ENCODE peak calls at places on chromosome 13, in seven cellular contexts. One of them, this sample, is unnamed.

GRCh38 chr13:113084943-113085540 is 20.5 kb upstream of the F7 start:
- DNase-seq in mesenchymal stem cell: no peak
- DNase-seq in IMR-90: no peak
- DNase-seq in H9: no peak
- DNase-seq in H1: no peak
- DNase-seq in mesendoderm: no peak
- DNase-seq in neuronal stem cell: no peak
- DNase-seq in this sample: no peak

GRCh38 chr13:57018915-57019314 is 121.8 kb upstream of the PRR20A start:
- DNase-seq in IMR-90: no peak
- DNase-seq in neuronal stem cell: no peak
- DNase-seq in mesendoderm: no peak
- DNase-seq in mesenchymal stem cell: no peak
- DNase-seq in H9: no peak
- DNase-seq in H1: no peak
- DNase-seq in this sample: no peak

GRCh38 chr13:66634384-66634783 is 595.8 kb downstream of the PCDH9 start:
- DNase-seq in neuronal stem cell: no peak
- DNase-seq in mesendoderm: no peak
- DNase-seq in IMR-90: peak
- DNase-seq in H9: no peak
- DNase-seq in mesenchymal stem cell: no peak
- DNase-seq in H1: no peak
- DNase-seq in this sample: no peak

GRCh38 chr13:82165396-82166174 is 1716.7 kb downstream of the SLITRK1 start:
- DNase-seq in H1: no peak
- DNase-seq in neuronal stem cell: no peak
- DNase-seq in mesendoderm: no peak
- DNase-seq in IMR-90: no peak
- DNase-seq in H9: no peak
- DNase-seq in mesenchymal stem cell: no peak
- DNase-seq in this sample: no peak

GRCh38 chr13:108534728-108535127 is 94.7 kb upstream of the MYO16 start:
- DNase-seq in mesendoderm: no peak
- DNase-seq in H9: no peak
- DNase-seq in H1: no peak
- DNase-seq in mesenchymal stem cell: no peak
- DNase-seq in IMR-90: no peak
- DNase-seq in neuronal stem cell: no peak
- DNase-seq in this sample: no peak

GRCh38 chr13:99086869-99087129 is 108.9 kb upstream of the DOCK9 start:
- DNase-seq in IMR-90: no peak
- DNase-seq in mesenchymal stem cell: no peak
- DNase-seq in H1: no peak
- DNase-seq in neuronal stem cell: peak
- DNase-seq in mesendoderm: peak
- DNase-seq in H9: peak
- DNase-seq in this sample: no peak

GRCh38 chr13:110914293-110915056 is 394 bp downstream of the ANKRD10 start:
- DNase-seq in H1: peak
- DNase-seq in mesenchymal stem cell: peak
- DNase-seq in IMR-90: peak
- DNase-seq in H9: peak
- DNase-seq in mesendoderm: peak
- DNase-seq in neuronal stem cell: peak
- DNase-seq in this sample: no peak

GRCh38 chr13:98143601-98144500 is 957 bp downstream of the FARP1 start:
- DNase-seq in IMR-90: peak
- DNase-seq in mesendoderm: peak
- DNase-seq in mesenchymal stem cell: peak
- DNase-seq in H9: no peak
- DNase-seq in neuronal stem cell: no peak
- DNase-seq in H1: no peak
- DNase-seq in this sample: peak

GRCh38 chr13:113209880-113210421 is 538 bp downstream of the CUL4A start:
- DNase-seq in mesenchymal stem cell: peak
- DNase-seq in mesendoderm: peak
- DNase-seq in H9: peak
- DNase-seq in neuronal stem cell: peak
- DNase-seq in IMR-90: peak
- DNase-seq in H1: peak
- DNase-seq in this sample: peak

GRCh38 chr13:59533561-59534337 is 630.0 kb downstream of the DIAPH3 start:
- DNase-seq in H1: no peak
- DNase-seq in neuronal stem cell: no peak
- DNase-seq in H9: no peak
- DNase-seq in mesendoderm: no peak
- DNase-seq in IMR-90: peak
- DNase-seq in mesenchymal stem cell: peak
- DNase-seq in this sample: peak
- H2BK120ac ChIP-seq in H1: no peak
- H2BK120ac ChIP-seq in neuronal stem cell: no peak
- H2BK120ac ChIP-seq in H9: no peak
- H2BK120ac ChIP-seq in mesendoderm: no peak
- H2BK120ac ChIP-seq in IMR-90: no peak
- H2BK120ac ChIP-seq in mesenchymal stem cell: no peak
- H2BK120ac ChIP-seq in this sample: no peak

GRCh38 chr13:64239372-64239771 is 2823.7 kb upstream of the PCDH20 start:
- DNase-seq in H9: no peak
- DNase-seq in neuronal stem cell: no peak
- DNase-seq in H1: no peak
- DNase-seq in mesenchymal stem cell: peak
- DNase-seq in IMR-90: peak
- DNase-seq in mesendoderm: peak
- DNase-seq in this sample: no peak
- H2BK120ac ChIP-seq in H9: no peak
- H2BK120ac ChIP-seq in neuronal stem cell: no peak
- H2BK120ac ChIP-seq in H1: no peak
- H2BK120ac ChIP-seq in mesenchymal stem cell: no peak
- H2BK120ac ChIP-seq in IMR-90: no peak
- H2BK120ac ChIP-seq in mesendoderm: no peak
- H2BK120ac ChIP-seq in this sample: no peak

GRCh38 chr13:37407156-37407555 is 191.4 kb downstream of the POSTN start:
- DNase-seq in H1: no peak
- DNase-seq in neuronal stem cell: no peak
- DNase-seq in mesenchymal stem cell: no peak
- DNase-seq in mesendoderm: no peak
- DNase-seq in H9: no peak
- DNase-seq in IMR-90: peak
- DNase-seq in this sample: no peak
- H2BK120ac ChIP-seq in H1: no peak
- H2BK120ac ChIP-seq in neuronal stem cell: no peak
- H2BK120ac ChIP-seq in mesenchymal stem cell: no peak
- H2BK120ac ChIP-seq in mesendoderm: no peak
- H2BK120ac ChIP-seq in H9: no peak
- H2BK120ac ChIP-seq in IMR-90: peak
- H2BK120ac ChIP-seq in this sample: no peak

GRCh38 chr13:76462003-76462402 is 424.2 kb downstream of the KCTD12 start:
- DNase-seq in mesendoderm: no peak
- DNase-seq in H1: no peak
- DNase-seq in neuronal stem cell: no peak
- DNase-seq in H9: no peak
- DNase-seq in IMR-90: peak
- DNase-seq in mesenchymal stem cell: no peak
- DNase-seq in this sample: no peak
- H2BK120ac ChIP-seq in mesendoderm: no peak
- H2BK120ac ChIP-seq in H1: no peak
- H2BK120ac ChIP-seq in neuronal stem cell: no peak
- H2BK120ac ChIP-seq in H9: no peak
- H2BK120ac ChIP-seq in IMR-90: no peak
- H2BK120ac ChIP-seq in mesenchymal stem cell: no peak
- H2BK120ac ChIP-seq in this sample: no peak

DNA sequence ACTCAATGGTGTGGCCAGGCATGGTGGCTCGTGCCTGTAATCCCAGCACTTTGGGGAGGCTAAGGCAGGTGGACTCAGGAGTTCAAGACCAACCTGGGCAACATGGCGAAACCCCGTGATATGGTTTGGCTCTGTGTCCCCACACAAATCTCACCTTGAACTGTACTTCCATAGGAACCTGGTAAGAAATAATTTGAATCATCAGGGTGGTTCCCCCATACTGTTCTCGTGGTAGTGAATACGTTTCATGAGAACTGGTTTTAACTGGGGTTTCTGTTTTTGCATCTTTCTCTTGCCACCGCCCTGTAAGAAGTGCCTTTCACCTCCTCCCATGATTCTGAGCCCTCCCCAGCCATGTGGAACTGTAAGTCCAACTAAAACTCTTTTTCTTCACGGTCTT is 49.6 kb downstream of the USP12 start:
- DNase-seq in mesenchymal stem cell: no peak
- DNase-seq in neuronal stem cell: no peak
- DNase-seq in IMR-90: no peak
- DNase-seq in H9: no peak
- DNase-seq in H1: no peak
- DNase-seq in mesendoderm: no peak
- DNase-seq in this sample: no peak
- H2BK120ac ChIP-seq in mesenchymal stem cell: no peak
- H2BK120ac ChIP-seq in neuronal stem cell: no peak
- H2BK120ac ChIP-seq in IMR-90: no peak
- H2BK120ac ChIP-seq in H9: no peak
- H2BK120ac ChIP-seq in H1: no peak
- H2BK120ac ChIP-seq in mesendoderm: no peak
- H2BK120ac ChIP-seq in this sample: no peak

DNA sequence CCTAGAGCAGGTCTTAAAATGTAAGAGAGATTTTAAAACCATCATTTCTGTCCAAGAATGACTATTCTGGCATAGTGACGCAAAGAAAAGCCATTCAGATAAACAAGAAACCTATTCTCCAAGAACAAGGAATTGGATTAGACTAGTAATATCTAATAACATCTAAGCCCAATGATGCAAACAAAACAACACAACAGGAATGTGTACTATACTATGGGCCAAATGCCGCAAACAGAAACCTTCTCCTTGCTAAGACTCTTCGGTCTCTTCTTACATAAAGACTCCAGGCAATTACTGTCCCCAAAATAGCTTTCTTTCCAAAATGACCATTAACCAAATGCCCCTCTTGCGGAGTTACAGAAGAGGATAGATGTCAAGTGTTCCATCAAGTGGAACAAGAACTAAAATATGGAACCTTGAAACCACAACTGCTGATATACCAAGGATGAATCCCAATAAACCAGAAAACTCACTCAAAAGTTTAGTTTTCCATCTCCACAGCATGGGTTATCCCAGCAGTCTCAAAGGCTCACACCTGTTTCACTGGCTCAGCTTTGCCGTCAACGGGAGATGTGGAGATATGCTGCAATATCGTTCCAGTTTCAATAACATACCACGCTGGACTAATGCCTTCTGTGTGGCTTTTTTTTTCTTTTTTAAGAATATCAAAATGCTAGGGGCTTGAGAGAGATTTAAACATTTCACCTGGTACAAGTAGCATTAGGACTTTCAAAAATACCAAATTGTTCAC is 76.2 kb downstream of the FOXO1 start:
- DNase-seq in mesenchymal stem cell: no peak
- DNase-seq in IMR-90: no peak
- DNase-seq in H1: no peak
- DNase-seq in mesendoderm: no peak
- DNase-seq in neuronal stem cell: no peak
- DNase-seq in H9: no peak
- DNase-seq in this sample: no peak
- H2BK120ac ChIP-seq in mesenchymal stem cell: no peak
- H2BK120ac ChIP-seq in IMR-90: no peak
- H2BK120ac ChIP-seq in H1: no peak
- H2BK120ac ChIP-seq in mesendoderm: no peak
- H2BK120ac ChIP-seq in neuronal stem cell: no peak
- H2BK120ac ChIP-seq in H9: no peak
- H2BK120ac ChIP-seq in this sample: no peak